ENCODE peak calls at places on chromosomes 4 and X, in four cellular contexts. One of them, this sample, is unnamed.

GRCh38 chrX:23887448-23887847 is 20.3 kb downstream of the APOO start:
- DNase-seq in fibroblast of villous mesenchyme: no peak
- DNase-seq in dorsolateral prefrontal cortex: no peak
- DNase-seq in PC-9: no peak
- DNase-seq in this sample: no peak

GRCh38 chr4:64158648-64159326 is 250.5 kb downstream of the TECRL start:
- DNase-seq in dorsolateral prefrontal cortex: peak
- DNase-seq in fibroblast of villous mesenchyme: peak
- DNase-seq in PC-9: peak
- DNase-seq in this sample: no peak

GRCh38 chrX:11480626-11481025 is 185.1 kb downstream of the ARHGAP6 start:
- DNase-seq in dorsolateral prefrontal cortex: no peak
- DNase-seq in fibroblast of villous mesenchyme: no peak
- DNase-seq in PC-9: no peak
- DNase-seq in this sample: no peak

GRCh38 chr4:1933700-1934099 is 62.5 kb downstream of the NSD2 start:
- DNase-seq in dorsolateral prefrontal cortex: no peak
- DNase-seq in fibroblast of villous mesenchyme: no peak
- DNase-seq in PC-9: no peak
- DNase-seq in this sample: no peak

GRCh38 chr4:149845643-149846208 is 30.1 kb upstream of the IQCM start:
- DNase-seq in PC-9: no peak
- DNase-seq in dorsolateral prefrontal cortex: no peak
- DNase-seq in fibroblast of villous mesenchyme: no peak
- DNase-seq in this sample: no peak

GRCh38 chr4:56348582-56348981 is 38.7 kb downstream of the AASDH start:
- DNase-seq in dorsolateral prefrontal cortex: no peak
- DNase-seq in PC-9: no peak
- DNase-seq in fibroblast of villous mesenchyme: no peak
- DNase-seq in this sample: no peak

GRCh38 chrX:44974462-44974861 is 101.5 kb downstream of the KDM6A start:
- DNase-seq in fibroblast of villous mesenchyme: peak
- DNase-seq in dorsolateral prefrontal cortex: no peak
- DNase-seq in PC-9: peak
- DNase-seq in this sample: no peak

GRCh38 chr4:167100120-167100519 is 134.2 kb downstream of the SPOCK3 start:
- DNase-seq in PC-9: no peak
- DNase-seq in fibroblast of villous mesenchyme: peak
- DNase-seq in dorsolateral prefrontal cortex: no peak
- DNase-seq in this sample: no peak

GRCh38 chrX:124388562-124388961 is 42.2 kb downstream of the SH2D1A start:
- DNase-seq in fibroblast of villous mesenchyme: peak
- DNase-seq in dorsolateral prefrontal cortex: peak
- DNase-seq in PC-9: no peak
- DNase-seq in this sample: no peak

GRCh38 chr4:89765966-89766365 is 71.0 kb downstream of the SNCA start:
- DNase-seq in dorsolateral prefrontal cortex: no peak
- DNase-seq in PC-9: no peak
- DNase-seq in fibroblast of villous mesenchyme: peak
- DNase-seq in this sample: no peak

GRCh38 chrX:45515262-45516215 is 314.9 kb upstream of the DIPK2B start:
- DNase-seq in fibroblast of villous mesenchyme: peak
- DNase-seq in PC-9: peak
- DNase-seq in dorsolateral prefrontal cortex: peak
- DNase-seq in this sample: peak

GRCh38 chr4:26204911-26205368 is 115.9 kb upstream of the RBPJ start:
- DNase-seq in fibroblast of villous mesenchyme: no peak
- DNase-seq in dorsolateral prefrontal cortex: no peak
- DNase-seq in PC-9: no peak
- DNase-seq in this sample: no peak

GRCh38 chr4:109298279-109299010 is 4.0 kb downstream of the COL25A1 start:
- DNase-seq in dorsolateral prefrontal cortex: no peak
- DNase-seq in fibroblast of villous mesenchyme: peak
- DNase-seq in PC-9: no peak
- DNase-seq in this sample: no peak

GRCh38 chr4:83112678-83113428 is 1.7 kb downstream of the PLAC8 start:
- DNase-seq in PC-9: peak
- DNase-seq in dorsolateral prefrontal cortex: no peak
- DNase-seq in fibroblast of villous mesenchyme: peak
- DNase-seq in this sample: no peak

GRCh38 chrX:45862801-45863200 is 662.1 kb upstream of the DIPK2B start:
- DNase-seq in fibroblast of villous mesenchyme: no peak
- DNase-seq in dorsolateral prefrontal cortex: no peak
- DNase-seq in PC-9: no peak
- DNase-seq in this sample: no peak

GRCh38 chrX:121084903-121085611 is 37.6 kb downstream of the GLUD2 start:
- DNase-seq in dorsolateral prefrontal cortex: no peak
- DNase-seq in fibroblast of villous mesenchyme: no peak
- DNase-seq in PC-9: no peak
- DNase-seq in this sample: no peak

GRCh38 chr4:67885727-67886126 is 1.9 kb upstream of the TMPRSS11D start:
- DNase-seq in fibroblast of villous mesenchyme: peak
- DNase-seq in PC-9: no peak
- DNase-seq in dorsolateral prefrontal cortex: no peak
- DNase-seq in this sample: peak

GRCh38 chrX:48468693-48469691 is 1.1 kb downstream of the SLC38A5 start:
- DNase-seq in dorsolateral prefrontal cortex: no peak
- DNase-seq in PC-9: no peak
- DNase-seq in fibroblast of villous mesenchyme: no peak
- DNase-seq in this sample: no peak

GRCh38 chr4:81454498-81454897 is 17.2 kb downstream of the RASGEF1B start:
- DNase-seq in fibroblast of villous mesenchyme: no peak
- DNase-seq in PC-9: no peak
- DNase-seq in dorsolateral prefrontal cortex: no peak
- DNase-seq in this sample: peak

DNA sequence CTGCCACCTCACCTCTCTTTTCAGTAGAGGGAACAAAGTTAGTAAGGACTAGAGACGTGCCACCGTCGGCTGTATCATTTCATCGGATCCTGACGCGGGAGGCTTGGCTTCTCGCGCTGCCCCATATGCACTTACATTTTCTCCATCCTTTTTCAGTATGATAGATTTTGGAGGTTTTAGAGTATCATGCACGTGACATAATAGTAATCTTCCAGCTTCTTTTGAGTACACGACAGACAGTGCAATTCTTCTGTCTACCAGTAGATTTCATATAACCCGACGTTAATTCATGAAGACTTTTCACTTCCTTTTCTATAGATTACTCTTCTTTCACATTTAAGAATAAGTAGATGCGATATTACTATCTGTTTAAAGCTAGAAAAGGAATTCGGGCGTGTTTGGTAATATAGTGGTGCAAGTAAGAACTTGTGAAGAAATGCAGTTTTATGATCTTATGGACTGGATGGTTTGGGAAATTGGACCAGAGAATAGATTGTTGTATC is 995 bp downstream of the CDS1 start:
- DNase-seq in PC-9: no peak
- DNase-seq in dorsolateral prefrontal cortex: no peak
- DNase-seq in fibroblast of villous mesenchyme: no peak
- DNase-seq in this sample: no peak
- TF ChIP-seq CTCF in PC-9: no peak
- TF ChIP-seq CTCF in dorsolateral prefrontal cortex: peak
- TF ChIP-seq CTCF in fibroblast of villous mesenchyme: no peak
- TF ChIP-seq CTCF in this sample: peak

DNA sequence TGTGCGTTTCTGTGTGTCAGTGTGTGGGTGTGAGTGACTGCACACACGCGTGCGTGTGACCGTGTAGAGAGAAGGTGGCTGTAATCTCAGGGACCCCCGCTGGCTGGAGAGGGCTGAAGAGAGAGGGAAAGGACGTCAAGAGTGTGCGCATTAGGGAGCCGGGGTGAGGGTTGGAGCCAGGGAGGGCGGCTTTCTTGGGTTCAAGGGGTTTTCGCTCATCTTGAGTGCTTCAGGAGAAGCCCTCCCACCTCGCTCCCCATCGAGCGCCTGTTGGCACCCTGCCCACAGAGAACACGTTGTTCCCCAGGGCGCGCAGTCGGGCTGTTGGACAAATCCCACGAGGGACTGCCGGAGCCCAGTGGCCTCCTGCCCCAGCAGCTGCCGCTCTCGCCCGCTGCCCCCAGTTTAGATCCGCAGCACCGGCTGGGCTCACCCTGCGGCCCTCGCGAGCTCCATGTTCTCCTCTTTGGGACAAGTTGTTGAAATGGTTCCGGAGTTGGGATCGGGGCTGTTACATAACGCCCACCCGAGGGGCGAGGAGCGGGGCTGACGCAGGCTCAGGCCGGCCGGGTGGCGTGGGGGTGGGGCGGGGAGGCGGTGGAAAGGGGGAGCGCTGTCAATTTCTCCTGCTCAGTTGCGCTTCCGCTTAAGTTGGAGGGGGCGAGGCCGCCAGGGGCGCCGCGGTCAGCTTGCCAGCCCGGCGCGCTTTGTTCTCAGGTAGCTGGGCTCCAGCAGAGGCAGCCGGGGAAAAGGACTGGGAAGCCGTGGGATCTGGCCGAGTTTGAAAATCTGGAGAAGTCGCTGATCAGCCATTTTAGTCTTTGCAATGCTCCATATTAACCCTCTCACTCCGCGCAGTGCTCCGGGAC is 1.6 kb downstream of the GRIA2 start:
- DNase-seq in PC-9: no peak
- DNase-seq in dorsolateral prefrontal cortex: peak
- DNase-seq in fibroblast of villous mesenchyme: no peak
- DNase-seq in this sample: no peak
- TF ChIP-seq CTCF in PC-9: no peak
- TF ChIP-seq CTCF in dorsolateral prefrontal cortex: peak
- TF ChIP-seq CTCF in fibroblast of villous mesenchyme: no peak
- TF ChIP-seq CTCF in this sample: no peak

GRCh38 chrX:74238771-74239170 is 65.2 kb upstream of the ZCCHC13 start:
- DNase-seq in fibroblast of villous mesenchyme: no peak
- DNase-seq in PC-9: no peak
- DNase-seq in dorsolateral prefrontal cortex: no peak
- DNase-seq in this sample: no peak

GRCh38 chrX:74232859-74233258 is 71.1 kb upstream of the ZCCHC13 start:
- DNase-seq in dorsolateral prefrontal cortex: no peak
- DNase-seq in PC-9: no peak
- DNase-seq in fibroblast of villous mesenchyme: peak
- DNase-seq in this sample: no peak

GRCh38 chrX:74231625-74232024 is 72.4 kb upstream of the ZCCHC13 start:
- DNase-seq in dorsolateral prefrontal cortex: no peak
- DNase-seq in PC-9: no peak
- DNase-seq in fibroblast of villous mesenchyme: no peak
- DNase-seq in this sample: no peak

GRCh38 chrX:74230094-74230493 is 73.9 kb upstream of the ZCCHC13 start:
- DNase-seq in PC-9: no peak
- DNase-seq in dorsolateral prefrontal cortex: no peak
- DNase-seq in fibroblast of villous mesenchyme: peak
- DNase-seq in this sample: no peak

DNA sequence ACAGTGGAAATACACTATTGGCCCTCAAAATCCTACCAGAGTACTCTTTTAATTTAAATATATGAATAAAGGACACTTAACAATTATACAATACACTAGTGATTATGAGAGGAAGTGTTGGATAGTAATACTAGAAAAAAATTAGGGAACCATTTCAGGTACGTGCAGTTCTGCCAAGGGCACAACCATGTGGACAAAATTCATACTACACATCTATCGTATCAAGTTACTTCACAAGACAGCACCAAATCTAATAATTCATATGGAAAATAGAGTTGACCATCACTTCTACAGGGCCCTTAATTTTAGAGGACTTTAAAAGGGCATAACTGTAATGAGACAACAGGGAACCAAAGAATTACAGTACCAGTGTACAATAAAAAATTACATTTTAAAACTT is 69.2 kb upstream of the ZCCHC13 start:
- DNase-seq in dorsolateral prefrontal cortex: no peak
- DNase-seq in fibroblast of villous mesenchyme: no peak
- DNase-seq in PC-9: no peak
- DNase-seq in this sample: no peak
- TF ChIP-seq CTCF in dorsolateral prefrontal cortex: no peak
- TF ChIP-seq CTCF in fibroblast of villous mesenchyme: peak
- TF ChIP-seq CTCF in PC-9: no peak
- TF ChIP-seq CTCF in this sample: peak

GRCh38 chr4:5212255-5213032 is 161.2 kb downstream of the STK32B start:
- DNase-seq in PC-9: no peak
- DNase-seq in fibroblast of villous mesenchyme: no peak
- DNase-seq in dorsolateral prefrontal cortex: no peak
- DNase-seq in this sample: no peak

GRCh38 chr4:5218376-5219069 is 167.2 kb downstream of the STK32B start:
- DNase-seq in dorsolateral prefrontal cortex: no peak
- DNase-seq in PC-9: no peak
- DNase-seq in fibroblast of villous mesenchyme: no peak
- DNase-seq in this sample: no peak

GRCh38 chr4:5211274-5211852 is 160.1 kb downstream of the STK32B start:
- DNase-seq in dorsolateral prefrontal cortex: no peak
- DNase-seq in PC-9: no peak
- DNase-seq in fibroblast of villous mesenchyme: no peak
- DNase-seq in this sample: no peak

GRCh38 chr4:5217411-5217810 is 166.1 kb downstream of the STK32B start:
- DNase-seq in dorsolateral prefrontal cortex: no peak
- DNase-seq in fibroblast of villous mesenchyme: no peak
- DNase-seq in PC-9: no peak
- DNase-seq in this sample: no peak

GRCh38 chr4:5215321-5215720 is 164.0 kb downstream of the STK32B start:
- DNase-seq in dorsolateral prefrontal cortex: no peak
- DNase-seq in fibroblast of villous mesenchyme: no peak
- DNase-seq in PC-9: no peak
- DNase-seq in this sample: no peak
- TF ChIP-seq CTCF in dorsolateral prefrontal cortex: no peak
- TF ChIP-seq CTCF in fibroblast of villous mesenchyme: no peak
- TF ChIP-seq CTCF in PC-9: no peak
- TF ChIP-seq CTCF in this sample: no peak

GRCh38 chrX:13691845-13692334 is 3.0 kb downstream of the RAB9A start:
- DNase-seq in dorsolateral prefrontal cortex: no peak
- DNase-seq in fibroblast of villous mesenchyme: peak
- DNase-seq in PC-9: no peak
- DNase-seq in this sample: no peak

GRCh38 chrX:13689519-13690211 is 737 bp downstream of the RAB9A start:
- DNase-seq in fibroblast of villous mesenchyme: peak
- DNase-seq in dorsolateral prefrontal cortex: no peak
- DNase-seq in PC-9: no peak
- DNase-seq in this sample: no peak

GRCh38 chrX:13688772-13689518 is at the start of gene RAB9A:
- DNase-seq in fibroblast of villous mesenchyme: peak
- DNase-seq in dorsolateral prefrontal cortex: peak
- DNase-seq in PC-9: peak
- DNase-seq in this sample: peak

GRCh38 chrX:13692771-13693231 is 3.9 kb downstream of the RAB9A start:
- DNase-seq in fibroblast of villous mesenchyme: no peak
- DNase-seq in PC-9: no peak
- DNase-seq in dorsolateral prefrontal cortex: no peak
- DNase-seq in this sample: no peak

DNA sequence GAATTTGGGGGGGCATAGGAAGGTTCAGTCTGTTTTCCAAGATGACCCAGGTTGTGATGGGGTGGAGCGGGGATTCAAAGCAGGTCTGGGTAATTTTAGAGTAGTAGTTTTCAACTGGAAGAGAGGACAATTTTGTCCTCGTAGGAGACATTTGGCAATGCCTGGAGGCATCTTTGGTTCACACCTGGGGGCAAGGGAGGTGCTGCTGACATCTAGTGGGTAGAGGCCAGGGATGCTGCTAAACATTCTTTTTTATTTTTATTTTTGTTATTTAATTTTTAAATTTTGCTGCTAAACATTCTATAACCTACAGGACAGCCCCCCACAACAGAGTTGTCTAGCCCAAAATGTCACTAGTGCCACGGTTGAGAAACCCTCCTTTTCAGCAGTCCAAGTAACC is 1.9 kb downstream of the RAB9A start:
- DNase-seq in PC-9: no peak
- DNase-seq in fibroblast of villous mesenchyme: no peak
- DNase-seq in dorsolateral prefrontal cortex: no peak
- DNase-seq in this sample: no peak
- TF ChIP-seq CTCF in PC-9: peak
- TF ChIP-seq CTCF in fibroblast of villous mesenchyme: peak
- TF ChIP-seq CTCF in dorsolateral prefrontal cortex: no peak
- TF ChIP-seq CTCF in this sample: no peak